ENCODE peak calls at places on chromosomes 4 and X, in four cellular contexts. C is BE2C, M is GM12865, A is fibroblast of villous mesenchyme. Z is an unnamed sample.

GRCh38 chr4:40455340-40455902 is 120.3 kb downstream of the CHRNA9 start:
- DNase-seq in M (no peak), C (no peak), A (no peak), Z (no peak)

GRCh38 chr4:88737304-88738015 is 39.8 kb upstream of the NAP1L5 start:
- DNase-seq in C (no peak), M (no peak), A (peak), Z (peak)

GRCh38 chrX:53895270-53895669 is 149.0 kb downstream of the PHF8 start:
- DNase-seq in A (no peak), C (no peak), M (no peak), Z (no peak)

GRCh38 chrX:132956421-132957210 is 1.8 kb downstream of the HS6ST2 start:
- DNase-seq in A (no peak), C (no peak), M (no peak), Z (no peak)

GRCh38 chr4:212438-213174 is 88.3 kb downstream of the ZNF718 start:
- DNase-seq in C (no peak), A (peak), M (no peak), Z (no peak)

GRCh38 chrX:153474718-153475117 is 4.3 kb upstream of the HAUS7 start:
- DNase-seq in C (no peak), M (no peak), A (peak), Z (no peak)

GRCh38 chr4:37243722-37244582 is 591 bp upstream of the NWD2 start:
- DNase-seq in A (no peak), M (no peak), C (no peak), Z (peak)

GRCh38 chrX:155027509-155028066 is 944 bp downstream of the FUNDC2 start:
- DNase-seq in M (peak), A (peak), C (no peak), Z (no peak)

GRCh38 chr4:69617083-69617694 is 22.3 kb downstream of the UGT2A2 start:
- DNase-seq in C (no peak), A (peak), M (peak), Z (peak)

GRCh38 chr4:38209654-38210053 is 249.5 kb downstream of the PTTG2 start:
- DNase-seq in A (no peak), M (no peak), C (no peak), Z (no peak)

GRCh38 chr4:93183589-93183988 is 645.0 kb upstream of the ATOH1 start:
- DNase-seq in C (no peak), M (no peak), A (no peak), Z (no peak)

GRCh38 chr4:173499568-173500535 is 30.2 kb downstream of the HAND2 start:
- DNase-seq in A (no peak), C (no peak), M (no peak), Z (no peak)

GRCh38 chrX:67780694-67781109 is 236.9 kb downstream of the AR start:
- DNase-seq in M (peak), C (no peak), A (peak), Z (no peak)

GRCh38 chrX:134764202-134764785 is 106.0 kb upstream of the PLAC1 start:
- DNase-seq in C (no peak), M (peak), A (peak), Z (peak)

GRCh38 chr4:167826281-167826680 is 266.1 kb upstream of the ANXA10 start:
- DNase-seq in C (no peak), A (peak), M (no peak), Z (no peak)

GRCh38 chr4:54433686-54434085 is 204.6 kb downstream of the PDGFRA start:
- DNase-seq in M (peak), C (no peak), A (peak), Z (no peak)

GRCh38 chrX:57918750-57919436 is 8.6 kb upstream of the ZXDA start:
- DNase-seq in M (peak), A (peak), C (no peak), Z (no peak)

GRCh38 chrX:124507276-124507675 is 160.9 kb downstream of the SH2D1A start:
- DNase-seq in A (no peak), C (no peak), M (no peak), Z (no peak)

GRCh38 chrX:31154941-31155340 is 83.1 kb upstream of the FTHL17 start:
- DNase-seq in M (no peak), C (peak), A (no peak), Z (no peak)

GRCh38 chr4:186695392-186695791 is 28.3 kb downstream of the FAT1 start:
- DNase-seq in M (no peak), C (no peak), A (no peak), Z (no peak)

GRCh38 chr4:6169239-6169638 is 31.1 kb downstream of the JAKMIP1 start:
- DNase-seq in C (no peak), M (no peak), A (no peak), Z (no peak)

GRCh38 chr4:126851391-126851790 is 781.4 kb upstream of the INTU start:
- DNase-seq in M (no peak), C (no peak), A (peak), Z (no peak)

GRCh38 chrX:39905946-39906345 is 191.8 kb downstream of the BCOR start:
- DNase-seq in M (no peak), C (no peak), A (no peak), Z (no peak)

GRCh38 chrX:15751160-15751819 is 13.2 kb downstream of the CA5B start:
- DNase-seq in C (no peak), A (peak), M (peak), Z (no peak)

GRCh38 chr4:56937262-56937661 is 29.6 kb downstream of the REST start:
- DNase-seq in C (no peak), M (no peak), A (peak), Z (no peak)

GRCh38 chr4:77360451-77360850 is 203.4 kb downstream of the CCNG2 start:
- DNase-seq in M (no peak), C (no peak), A (no peak), Z (no peak)

GRCh38 chrX:114152801-114153200 is 431.1 kb upstream of the HTR2C start:
- DNase-seq in M (no peak), A (no peak), C (no peak), Z (no peak)

GRCh38 chr4:40986375-40986774 is 228.0 kb downstream of the APBB2 start:
- DNase-seq in A (peak), C (no peak), M (no peak), Z (no peak)

GRCh38 chr4:15694431-15694830 is 8.4 kb upstream of the BST1 start:
- DNase-seq in M (no peak), C (no peak), A (no peak), Z (no peak)

GRCh38 chr4:1576961-1577814 is 106.9 kb downstream of the FAM53A start:
- DNase-seq in M (no peak), A (no peak), C (no peak), Z (no peak)

GRCh38 chr4:1577818-1578217 is 106.3 kb downstream of the FAM53A start:
- DNase-seq in C (no peak), A (no peak), M (no peak), Z (no peak)

GRCh38 chr4:1579834-1580686 is 104.1 kb downstream of the FAM53A start:
- DNase-seq in M (no peak), A (peak), C (peak), Z (peak)

GRCh38 chr4:1578301-1578781 is 105.8 kb downstream of the FAM53A start:
- DNase-seq in C (no peak), A (no peak), M (no peak), Z (no peak)

GRCh38 chr4:1578968-1579833 is 104.9 kb downstream of the FAM53A start:
- DNase-seq in M (peak), C (no peak), A (peak), Z (peak)
- TF ChIP-seq CTCF in M (peak), C (no peak), A (peak), Z (peak)

GRCh38 chr4:72911316-72911715 is 158.2 kb downstream of the COX18 start:
- DNase-seq in M (no peak), C (no peak), A (no peak), Z (no peak)

DNA sequence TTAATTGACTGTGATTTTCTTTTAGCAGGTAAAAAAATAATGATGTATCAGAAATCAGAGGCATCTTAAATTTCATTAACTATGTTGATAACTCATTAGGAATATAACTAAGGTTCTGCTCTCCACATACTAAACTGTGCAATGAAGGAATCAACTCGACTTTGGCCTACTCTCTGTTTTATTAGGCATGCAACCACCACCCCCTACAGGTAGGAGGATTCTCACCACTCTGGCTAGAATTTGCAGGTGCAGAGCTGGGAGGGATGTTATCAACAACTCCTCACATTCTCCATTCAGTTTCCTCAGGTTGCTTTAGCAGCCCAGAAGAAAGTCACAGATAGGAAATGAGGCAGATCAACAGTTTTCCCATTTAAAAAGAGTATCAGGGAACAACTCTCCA is 160.1 kb downstream of the COX18 start:
- DNase-seq in M (no peak), C (no peak), A (peak), Z (no peak)
- TF ChIP-seq CTCF in M (peak), C (peak), A (peak), Z (no peak)

DNA sequence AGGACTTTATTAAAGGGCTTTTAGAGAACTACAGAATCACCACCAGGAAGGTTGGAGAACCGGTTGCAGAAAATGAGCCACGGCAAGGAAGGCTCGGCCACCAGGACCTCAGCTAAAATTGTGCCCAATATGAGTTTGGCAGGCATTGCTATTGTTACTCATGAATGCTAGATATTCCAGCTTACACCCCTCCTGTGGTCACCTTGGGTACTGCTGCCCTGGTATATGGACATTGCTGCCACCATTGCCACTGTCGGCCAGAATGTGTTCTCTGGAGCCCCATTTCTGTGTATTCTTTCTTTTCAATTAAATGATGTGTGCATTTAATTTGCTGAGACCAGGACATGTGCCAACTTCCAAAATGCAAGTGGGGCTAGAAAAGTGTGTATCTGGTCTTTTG is 626.7 kb upstream of the BOD1L1 start:
- DNase-seq in C (peak), A (peak), M (peak), Z (no peak)
- TF ChIP-seq CTCF in C (peak), A (peak), M (peak), Z (no peak)

GRCh38 chrX:13489451-13489850 is 80.0 kb upstream of the EGFL6 start:
- DNase-seq in A (peak), C (no peak), M (no peak), Z (no peak)

GRCh38 chrX:13488706-13489105 is 80.7 kb upstream of the EGFL6 start:
- DNase-seq in C (no peak), M (no peak), A (no peak), Z (no peak)

GRCh38 chrX:13491061-13491460 is 78.3 kb upstream of the EGFL6 start:
- DNase-seq in A (no peak), M (no peak), C (no peak), Z (no peak)

GRCh38 chrX:13485167-13485566 is 84.2 kb upstream of the EGFL6 start:
- DNase-seq in A (no peak), M (no peak), C (no peak), Z (no peak)

GRCh38 chrX:13487731-13488505 is 81.5 kb upstream of the EGFL6 start:
- DNase-seq in C (peak), M (peak), A (peak), Z (peak)
- TF ChIP-seq CTCF in C (peak), M (peak), A (peak), Z (peak)

GRCh38 chr4:142493255-142493976 is 352.7 kb downstream of the INPP4B start:
- DNase-seq in A (no peak), M (no peak), C (no peak), Z (no peak)
- TF ChIP-seq CTCF in A (no peak), M (no peak), C (no peak), Z (no peak)

DNA sequence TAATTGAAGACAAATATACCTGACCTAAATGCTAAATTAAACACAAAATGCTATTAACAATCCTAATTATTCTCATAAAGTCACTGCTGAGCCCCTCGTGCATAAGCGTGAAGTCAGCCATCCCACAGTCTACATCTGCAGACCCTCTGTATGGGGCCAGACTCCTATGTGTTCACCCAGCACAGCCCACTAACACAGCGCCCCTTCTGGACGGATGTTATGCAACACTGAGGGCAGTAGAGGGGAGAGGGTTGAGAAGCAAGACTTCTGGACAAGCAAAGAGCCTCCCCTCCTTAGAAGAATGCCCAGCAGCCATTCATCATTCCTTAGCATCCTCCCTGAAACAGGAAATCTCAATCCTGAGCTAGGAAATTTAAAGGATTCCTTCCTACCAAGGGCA is 7.9 kb downstream of the TRPC3 start:
- DNase-seq in M (peak), A (no peak), C (peak), Z (peak)
- TF ChIP-seq CTCF in M (peak), A (peak), C (peak), Z (peak)

DNA sequence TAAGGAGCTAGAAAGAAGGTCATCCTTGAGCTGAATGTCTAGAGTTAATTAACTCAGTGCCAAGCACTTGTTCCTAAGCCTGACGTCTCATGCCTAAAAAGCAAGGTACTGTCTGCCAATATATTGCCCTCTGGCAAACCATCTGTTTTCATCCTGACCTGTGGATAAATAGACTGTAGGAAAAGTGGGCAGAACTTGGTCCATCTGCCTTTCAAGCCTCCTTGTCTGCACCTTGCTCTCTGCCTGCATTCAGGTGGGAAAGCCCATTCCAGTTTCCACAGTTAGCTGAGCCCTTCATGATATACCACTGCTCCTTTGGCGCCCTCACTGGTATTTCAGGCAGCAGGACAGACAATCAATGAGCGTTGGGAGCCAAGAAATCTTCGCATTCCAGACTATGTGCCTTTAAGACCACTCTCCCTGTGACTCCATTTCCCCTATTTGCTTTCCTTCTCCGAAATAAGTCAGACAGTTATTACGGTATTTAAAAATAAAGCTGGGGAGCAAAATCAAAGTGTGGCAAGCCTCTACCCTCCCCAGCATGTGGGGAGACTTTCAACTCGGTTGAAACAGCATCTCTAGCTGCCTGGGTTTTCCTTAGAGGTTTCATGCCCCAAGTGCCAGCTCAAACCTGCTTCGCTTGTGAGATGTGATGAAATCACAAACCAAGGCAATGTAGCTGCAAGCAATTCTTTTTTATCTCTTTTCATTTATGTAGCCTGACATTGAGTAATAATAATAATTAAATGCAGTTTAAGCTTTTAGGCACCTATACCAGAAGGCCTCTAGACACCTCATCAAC is 2.5 kb upstream of the CCDC149 start:
- DNase-seq in A (peak), C (no peak), M (no peak), Z (no peak)
- TF ChIP-seq CTCF in A (peak), C (no peak), M (no peak), Z (no peak)

GRCh38 chr4:123709336-123709735 is 312.7 kb downstream of the SPRY1 start:
- DNase-seq in A (no peak), M (no peak), C (peak), Z (no peak)
- TF ChIP-seq CTCF in A (no peak), M (no peak), C (no peak), Z (no peak)

GRCh38 chrX:11531226-11531625 is 134.5 kb downstream of the ARHGAP6 start:
- DNase-seq in M (no peak), C (no peak), A (peak), Z (no peak)

GRCh38 chrX:11532291-11533075 is 133.2 kb downstream of the ARHGAP6 start:
- DNase-seq in M (no peak), C (peak), A (peak), Z (no peak)

GRCh38 chrX:11530621-11531020 is 135.1 kb downstream of the ARHGAP6 start:
- DNase-seq in A (peak), C (no peak), M (no peak), Z (no peak)

GRCh38 chrX:11535156-11535919 is 130.4 kb downstream of the ARHGAP6 start:
- DNase-seq in M (no peak), A (peak), C (no peak), Z (no peak)

DNA sequence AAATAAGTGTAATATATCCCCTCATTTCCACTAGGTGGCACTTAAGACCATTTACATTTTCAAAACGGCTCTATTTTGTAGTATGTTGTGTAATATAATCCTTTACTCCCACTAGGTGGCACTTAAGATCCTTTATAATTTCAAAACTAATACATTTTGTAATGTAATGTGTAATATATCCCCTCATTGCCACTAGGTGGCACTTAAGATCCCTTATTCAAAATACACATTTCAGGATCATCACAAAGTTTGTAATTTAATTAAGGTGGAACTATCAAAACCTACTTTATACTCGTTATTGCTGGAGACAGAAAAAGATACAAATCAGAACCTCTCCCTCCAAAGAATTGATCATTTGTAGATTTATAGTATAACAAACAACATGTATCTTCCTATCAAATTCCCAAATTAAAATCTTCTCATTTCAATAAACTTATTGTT is 132.5 kb downstream of the ARHGAP6 start:
- DNase-seq in C (no peak), A (peak), M (peak), Z (peak)
- TF ChIP-seq CTCF in C (peak), A (peak), M (peak), Z (peak)

GRCh38 chrX:119887721-119888425 is 7.8 kb upstream of the AKAP14 start:
- DNase-seq in C (peak), A (peak), M (peak), Z (peak)
- TF ChIP-seq CTCF in C (peak), A (peak), M (peak), Z (peak)